ENCODE peak calls at places on chromosomes 7 and 10, in four cellular contexts. O is HS-5, B is NCI-H69, G is RWPE1. C is an unnamed sample.

GRCh38 chr10:89867964-89868363 is 166.6 kb downstream of the KIF20B start:
- DNase-seq in B (no peak), G (peak), O (no peak), C (peak)

GRCh38 chr10:33661580-33662269 is 327.3 kb upstream of the NRP1 start:
- DNase-seq in G (peak), O (no peak), B (peak), C (no peak)

GRCh38 chr7:48781783-48782182 is 142.6 kb upstream of the CDC14C start:
- DNase-seq in O (peak), B (peak), G (peak), C (no peak)

GRCh38 chr7:31407277-31407676 is 66.8 kb upstream of the NEUROD6 start:
- DNase-seq in G (no peak), B (no peak), O (no peak), C (no peak)

GRCh38 chr7:131765575-131765974 is 209.1 kb upstream of the PODXL start:
- DNase-seq in B (no peak), G (no peak), O (no peak), C (no peak)

GRCh38 chr7:68622500-68622899 is 975.8 kb upstream of the AUTS2 start:
- DNase-seq in G (no peak), B (peak), O (no peak), C (no peak)

GRCh38 chr10:101134299-101135127 is 3.4 kb downstream of the TLX1 start:
- DNase-seq in G (no peak), O (no peak), B (no peak), C (no peak)

GRCh38 chr7:23106491-23106800 is 861 bp downstream of the KLHL7 start:
- DNase-seq in G (peak), O (peak), B (peak), C (no peak)

GRCh38 chr7:115941703-115942268 is 88.8 kb downstream of the TFEC start:
- DNase-seq in O (no peak), G (peak), B (no peak), C (no peak)

GRCh38 chr10:100744980-100745881 is at the start of gene PAX2:
- DNase-seq in G (no peak), B (peak), O (no peak), C (no peak)

GRCh38 chr10:131420867-131421266 is 109.3 kb upstream of the TCERG1L start:
- DNase-seq in O (no peak), B (no peak), G (no peak), C (no peak)

GRCh38 chr10:106424981-106425380 is 739.5 kb downstream of the SORCS1 start:
- DNase-seq in O (peak), B (no peak), G (peak), C (no peak)

GRCh38 chr10:43665054-43665453 is 16.4 kb upstream of the ZNF32 start:
- DNase-seq in B (no peak), O (no peak), G (no peak), C (no peak)

GRCh38 chr7:13198741-13199140 is 511.3 kb downstream of the ARL4A start:
- DNase-seq in B (no peak), G (no peak), O (peak), C (peak)

GRCh38 chr7:149819141-149819960 is 18.8 kb upstream of the ZNF862 start:
- DNase-seq in O (no peak), G (no peak), B (no peak), C (no peak)

C was measured in stromal cell of bone marrow.